ENCODE peak calls at places on chromosomes 2 and 18, in ten cellular contexts. One of them, this sample, is unnamed.

GRCh38 chr2:136238552-136239346 is 120.8 kb upstream of the CXCR4 start:
- DNase-seq in neural progenitor cell: peak
- DNase-seq in uterus: no peak
- DNase-seq in PC-9: peak
- DNase-seq in CD8-positive, alpha-beta T cell: peak
- DNase-seq in A549: no peak
- DNase-seq in tibial artery: no peak
- DNase-seq in colonic mucosa: no peak
- DNase-seq in upper lobe of right lung: no peak
- DNase-seq in IMR-90: peak
- DNase-seq in this sample: no peak

GRCh38 chr2:203580846-203581245 is 45.7 kb upstream of the RAPH1 start:
- DNase-seq in colonic mucosa: no peak
- DNase-seq in A549: no peak
- DNase-seq in IMR-90: no peak
- DNase-seq in neural progenitor cell: no peak
- DNase-seq in tibial artery: no peak
- DNase-seq in upper lobe of right lung: no peak
- DNase-seq in PC-9: no peak
- DNase-seq in uterus: no peak
- DNase-seq in CD8-positive, alpha-beta T cell: no peak
- DNase-seq in this sample: no peak

GRCh38 chr2:59383473-59383872 is 1142.3 kb upstream of the FANCL start:
- DNase-seq in colonic mucosa: no peak
- DNase-seq in upper lobe of right lung: no peak
- DNase-seq in IMR-90: no peak
- DNase-seq in PC-9: no peak
- DNase-seq in uterus: no peak
- DNase-seq in A549: no peak
- DNase-seq in neural progenitor cell: no peak
- DNase-seq in CD8-positive, alpha-beta T cell: no peak
- DNase-seq in tibial artery: no peak
- DNase-seq in this sample: no peak

GRCh38 chr2:20178404-20179178 is 46.3 kb downstream of the SDC1 start:
- DNase-seq in upper lobe of right lung: peak
- DNase-seq in PC-9: no peak
- DNase-seq in colonic mucosa: no peak
- DNase-seq in uterus: no peak
- DNase-seq in CD8-positive, alpha-beta T cell: no peak
- DNase-seq in IMR-90: no peak
- DNase-seq in A549: no peak
- DNase-seq in tibial artery: peak
- DNase-seq in neural progenitor cell: no peak
- DNase-seq in this sample: no peak

GRCh38 chr2:181738074-181738473 is 57.8 kb upstream of the NEUROD1 start:
- DNase-seq in neural progenitor cell: peak
- DNase-seq in tibial artery: no peak
- DNase-seq in colonic mucosa: no peak
- DNase-seq in CD8-positive, alpha-beta T cell: no peak
- DNase-seq in PC-9: no peak
- DNase-seq in uterus: no peak
- DNase-seq in A549: no peak
- DNase-seq in upper lobe of right lung: no peak
- DNase-seq in IMR-90: peak
- DNase-seq in this sample: no peak

GRCh38 chr2:229257980-229258379 is 13.1 kb downstream of the PID1 start:
- DNase-seq in neural progenitor cell: no peak
- DNase-seq in upper lobe of right lung: no peak
- DNase-seq in uterus: no peak
- DNase-seq in tibial artery: peak
- DNase-seq in colonic mucosa: no peak
- DNase-seq in A549: no peak
- DNase-seq in CD8-positive, alpha-beta T cell: no peak
- DNase-seq in IMR-90: no peak
- DNase-seq in PC-9: no peak
- DNase-seq in this sample: no peak

GRCh38 chr2:67997528-67998267 is 65.1 kb downstream of the C1D start:
- DNase-seq in upper lobe of right lung: no peak
- DNase-seq in tibial artery: no peak
- DNase-seq in CD8-positive, alpha-beta T cell: no peak
- DNase-seq in A549: no peak
- DNase-seq in PC-9: no peak
- DNase-seq in colonic mucosa: no peak
- DNase-seq in uterus: no peak
- DNase-seq in IMR-90: peak
- DNase-seq in neural progenitor cell: no peak
- DNase-seq in this sample: no peak

GRCh38 chr2:24111407-24111861 is 11.7 kb downstream of the PFN4 start:
- DNase-seq in A549: peak
- DNase-seq in colonic mucosa: no peak
- DNase-seq in tibial artery: no peak
- DNase-seq in PC-9: peak
- DNase-seq in IMR-90: peak
- DNase-seq in upper lobe of right lung: no peak
- DNase-seq in CD8-positive, alpha-beta T cell: no peak
- DNase-seq in neural progenitor cell: no peak
- DNase-seq in uterus: no peak
- DNase-seq in this sample: no peak

GRCh38 chr2:224946911-224947310 is 95.4 kb downstream of the DOCK10 start:
- DNase-seq in uterus: no peak
- DNase-seq in CD8-positive, alpha-beta T cell: no peak
- DNase-seq in colonic mucosa: no peak
- DNase-seq in tibial artery: no peak
- DNase-seq in upper lobe of right lung: no peak
- DNase-seq in PC-9: no peak
- DNase-seq in neural progenitor cell: no peak
- DNase-seq in A549: no peak
- DNase-seq in IMR-90: peak
- DNase-seq in this sample: no peak

GRCh38 chr2:98503481-98504096 is 58.9 kb downstream of the INPP4A start:
- DNase-seq in neural progenitor cell: no peak
- DNase-seq in upper lobe of right lung: no peak
- DNase-seq in PC-9: no peak
- DNase-seq in CD8-positive, alpha-beta T cell: no peak
- DNase-seq in tibial artery: peak
- DNase-seq in uterus: no peak
- DNase-seq in IMR-90: peak
- DNase-seq in A549: no peak
- DNase-seq in colonic mucosa: no peak
- DNase-seq in this sample: no peak

GRCh38 chr18:906416-907170 is 1.9 kb downstream of the ADCYAP1 start:
- DNase-seq in IMR-90: no peak
- DNase-seq in colonic mucosa: no peak
- DNase-seq in A549: no peak
- DNase-seq in uterus: no peak
- DNase-seq in neural progenitor cell: peak
- DNase-seq in PC-9: no peak
- DNase-seq in CD8-positive, alpha-beta T cell: peak
- DNase-seq in tibial artery: no peak
- DNase-seq in upper lobe of right lung: no peak
- DNase-seq in this sample: no peak

GRCh38 chr2:105287692-105288091 is 41.8 kb downstream of the TGFBRAP1 start:
- DNase-seq in CD8-positive, alpha-beta T cell: peak
- DNase-seq in IMR-90: peak
- DNase-seq in neural progenitor cell: peak
- DNase-seq in upper lobe of right lung: no peak
- DNase-seq in tibial artery: no peak
- DNase-seq in colonic mucosa: peak
- DNase-seq in uterus: no peak
- DNase-seq in A549: peak
- DNase-seq in PC-9: peak
- DNase-seq in this sample: no peak

GRCh38 chr18:68467966-68468365 is 246.9 kb downstream of the TMX3 start:
- DNase-seq in IMR-90: no peak
- DNase-seq in PC-9: no peak
- DNase-seq in A549: no peak
- DNase-seq in CD8-positive, alpha-beta T cell: no peak
- DNase-seq in upper lobe of right lung: no peak
- DNase-seq in uterus: no peak
- DNase-seq in neural progenitor cell: no peak
- DNase-seq in colonic mucosa: no peak
- DNase-seq in tibial artery: no peak
- DNase-seq in this sample: no peak

GRCh38 chr2:235049719-235050118 is 97.9 kb downstream of the SH3BP4 start:
- DNase-seq in PC-9: no peak
- DNase-seq in uterus: no peak
- DNase-seq in neural progenitor cell: no peak
- DNase-seq in A549: no peak
- DNase-seq in IMR-90: no peak
- DNase-seq in upper lobe of right lung: no peak
- DNase-seq in colonic mucosa: peak
- DNase-seq in CD8-positive, alpha-beta T cell: no peak
- DNase-seq in tibial artery: peak
- DNase-seq in this sample: no peak

GRCh38 chr2:112869258-112869842 is 32.8 kb upstream of the IL1B start:
- DNase-seq in CD8-positive, alpha-beta T cell: no peak
- DNase-seq in colonic mucosa: peak
- DNase-seq in A549: no peak
- DNase-seq in tibial artery: peak
- DNase-seq in IMR-90: peak
- DNase-seq in PC-9: peak
- DNase-seq in neural progenitor cell: no peak
- DNase-seq in upper lobe of right lung: peak
- DNase-seq in uterus: peak
- DNase-seq in this sample: no peak

GRCh38 chr2:62817995-62818713 is 112.6 kb downstream of the EHBP1 start:
- DNase-seq in A549: no peak
- DNase-seq in colonic mucosa: no peak
- DNase-seq in CD8-positive, alpha-beta T cell: no peak
- DNase-seq in tibial artery: no peak
- DNase-seq in IMR-90: peak
- DNase-seq in upper lobe of right lung: no peak
- DNase-seq in PC-9: no peak
- DNase-seq in neural progenitor cell: no peak
- DNase-seq in uterus: no peak
- DNase-seq in this sample: no peak

DNA sequence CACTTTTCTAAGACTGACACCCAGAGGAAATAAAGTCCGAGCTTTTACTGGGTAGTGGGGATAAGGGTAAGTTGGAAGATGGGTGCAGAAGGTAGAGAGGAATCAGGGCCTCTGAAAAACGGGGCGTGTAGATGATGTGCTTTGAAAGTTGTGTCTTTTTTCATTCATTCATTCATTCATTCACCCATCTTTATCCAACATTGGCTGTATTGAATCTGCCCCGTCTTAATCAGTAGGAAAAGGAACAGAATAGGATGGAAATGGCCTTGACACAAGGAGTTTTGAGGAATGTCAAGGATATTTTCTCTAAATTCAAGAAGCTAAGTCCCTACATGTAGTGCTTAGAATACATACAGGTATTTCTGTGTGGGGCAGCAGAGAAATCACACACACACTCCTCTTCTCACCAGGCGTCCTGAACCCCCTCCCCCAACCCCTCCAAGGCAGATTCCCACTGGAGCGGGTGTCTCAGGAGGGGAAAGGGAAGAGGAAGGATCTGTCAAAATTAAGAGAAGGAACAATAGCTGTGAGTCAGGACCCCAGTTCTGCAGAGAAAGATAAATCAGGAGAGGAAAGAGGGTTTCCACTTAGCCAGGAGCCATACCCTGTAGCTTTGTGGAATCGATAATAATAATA is 13.9 kb downstream of the DYSF start:
- DNase-seq in neural progenitor cell: no peak
- DNase-seq in upper lobe of right lung: peak
- DNase-seq in colonic mucosa: no peak
- DNase-seq in uterus: no peak
- DNase-seq in tibial artery: no peak
- DNase-seq in PC-9: no peak
- DNase-seq in IMR-90: no peak
- DNase-seq in CD8-positive, alpha-beta T cell: no peak
- DNase-seq in A549: no peak
- DNase-seq in this sample: no peak
- H3K27ac ChIP-seq in neural progenitor cell: no peak
- H3K27ac ChIP-seq in upper lobe of right lung: no peak
- H3K27ac ChIP-seq in colonic mucosa: peak
- H3K27ac ChIP-seq in uterus: no peak
- H3K27ac ChIP-seq in tibial artery: peak
- H3K27ac ChIP-seq in PC-9: no peak
- H3K27ac ChIP-seq in IMR-90: no peak
- H3K27ac ChIP-seq in CD8-positive, alpha-beta T cell: no peak
- H3K27ac ChIP-seq in A549: no peak
- H3K27ac ChIP-seq in this sample: peak

GRCh38 chr2:64213607-64214275 is 69.5 kb upstream of the PELI1 start:
- DNase-seq in IMR-90: no peak
- DNase-seq in CD8-positive, alpha-beta T cell: no peak
- DNase-seq in uterus: no peak
- DNase-seq in A549: no peak
- DNase-seq in tibial artery: no peak
- DNase-seq in neural progenitor cell: no peak
- DNase-seq in upper lobe of right lung: no peak
- DNase-seq in colonic mucosa: no peak
- DNase-seq in PC-9: no peak
- DNase-seq in this sample: no peak
- TF ChIP-seq CTCF in IMR-90: no peak
- TF ChIP-seq CTCF in CD8-positive, alpha-beta T cell: no peak
- TF ChIP-seq CTCF in uterus: no peak
- TF ChIP-seq CTCF in A549: no peak
- TF ChIP-seq CTCF in tibial artery: no peak
- TF ChIP-seq CTCF in neural progenitor cell: no peak
- TF ChIP-seq CTCF in upper lobe of right lung: no peak
- TF ChIP-seq CTCF in colonic mucosa: no peak
- TF ChIP-seq CTCF in PC-9: no peak
- TF ChIP-seq CTCF in this sample: no peak

GRCh38 chr2:15599994-15600393 is 8.3 kb downstream of the DDX1 start:
- DNase-seq in CD8-positive, alpha-beta T cell: no peak
- DNase-seq in colonic mucosa: no peak
- DNase-seq in IMR-90: no peak
- DNase-seq in upper lobe of right lung: no peak
- DNase-seq in uterus: no peak
- DNase-seq in neural progenitor cell: no peak
- DNase-seq in PC-9: no peak
- DNase-seq in tibial artery: no peak
- DNase-seq in A549: no peak
- DNase-seq in this sample: no peak
- H3K27ac ChIP-seq in CD8-positive, alpha-beta T cell: no peak
- H3K27ac ChIP-seq in colonic mucosa: no peak
- H3K27ac ChIP-seq in IMR-90: no peak
- H3K27ac ChIP-seq in upper lobe of right lung: no peak
- H3K27ac ChIP-seq in uterus: no peak
- H3K27ac ChIP-seq in neural progenitor cell: no peak
- H3K27ac ChIP-seq in PC-9: no peak
- H3K27ac ChIP-seq in tibial artery: no peak
- H3K27ac ChIP-seq in A549: no peak
- H3K27ac ChIP-seq in this sample: no peak

GRCh38 chr2:168700615-168701245 is 101.7 kb upstream of the NOSTRIN start:
- DNase-seq in colonic mucosa: peak
- DNase-seq in PC-9: no peak
- DNase-seq in tibial artery: no peak
- DNase-seq in CD8-positive, alpha-beta T cell: no peak
- DNase-seq in A549: no peak
- DNase-seq in upper lobe of right lung: no peak
- DNase-seq in uterus: no peak
- DNase-seq in IMR-90: peak
- DNase-seq in neural progenitor cell: no peak
- DNase-seq in this sample: no peak
- TF ChIP-seq CTCF in colonic mucosa: no peak
- TF ChIP-seq CTCF in PC-9: no peak
- TF ChIP-seq CTCF in tibial artery: no peak
- TF ChIP-seq CTCF in CD8-positive, alpha-beta T cell: no peak
- TF ChIP-seq CTCF in A549: no peak
- TF ChIP-seq CTCF in upper lobe of right lung: no peak
- TF ChIP-seq CTCF in uterus: no peak
- TF ChIP-seq CTCF in IMR-90: no peak
- TF ChIP-seq CTCF in neural progenitor cell: no peak
- TF ChIP-seq CTCF in this sample: no peak

GRCh38 chr2:188984126-188984525 is 10.0 kb downstream of the COL3A1 start:
- DNase-seq in IMR-90: peak
- DNase-seq in uterus: no peak
- DNase-seq in upper lobe of right lung: no peak
- DNase-seq in neural progenitor cell: no peak
- DNase-seq in A549: no peak
- DNase-seq in PC-9: no peak
- DNase-seq in tibial artery: no peak
- DNase-seq in colonic mucosa: no peak
- DNase-seq in CD8-positive, alpha-beta T cell: no peak
- DNase-seq in this sample: no peak
- H3K27ac ChIP-seq in IMR-90: peak
- H3K27ac ChIP-seq in uterus: peak
- H3K27ac ChIP-seq in upper lobe of right lung: no peak
- H3K27ac ChIP-seq in neural progenitor cell: no peak
- H3K27ac ChIP-seq in A549: no peak
- H3K27ac ChIP-seq in PC-9: no peak
- H3K27ac ChIP-seq in tibial artery: peak
- H3K27ac ChIP-seq in colonic mucosa: no peak
- H3K27ac ChIP-seq in CD8-positive, alpha-beta T cell: no peak
- H3K27ac ChIP-seq in this sample: peak